ENCODE peak calls at places on chromosomes 16 and 17, in eight cellular contexts. M is WTC11, K is IMR-90, W is HFF-Myc, X is heart right ventricle, D is fibroblast of mammary gland, N is AG04450, Y is Peyer's patch. J is an unnamed sample.

GRCh38 chr16:90046971-90047713 is 27.9 kb upstream of the DBNDD1 start:
- DNase-seq in M (peak; percentile 29), K (peak; percentile 58), W (no peak), X (peak; percentile 41), D (peak; percentile 64), N (no peak), Y (no peak), J (no peak)

GRCh38 chr17:38867179-38867994 is 2.5 kb upstream of the LASP1 start:
- DNase-seq in M (peak; percentile 65), K (peak; percentile 68), W (no peak), X (peak; percentile 57), D (peak; percentile 78), N (no peak), Y (peak; percentile 52), J (peak; percentile 71)

GRCh38 chr16:56227936-56228335 is 36.6 kb downstream of the GNAO1 start:
- DNase-seq in M (no peak), K (no peak), W (no peak), X (no peak), D (no peak), N (no peak), Y (no peak), J (no peak)

GRCh38 chr17:10754109-10754508 is 24.3 kb upstream of the TMEM220 start:
- DNase-seq in M (peak; percentile 80), K (peak; percentile 11), W (no peak), X (no peak), D (peak; percentile 41), N (no peak), Y (no peak), J (peak; percentile 70)

GRCh38 chr17:51097708-51098446 is 22.8 kb downstream of the SPAG9 start:
- DNase-seq in M (no peak), K (no peak), W (no peak), X (no peak), D (no peak), N (no peak), Y (no peak), J (no peak)

GRCh38 chr17:82860606-82861392 is 21.0 kb upstream of the ZNF750 start:
- DNase-seq in M (no peak), K (no peak), W (no peak), X (no peak), D (no peak), N (no peak), Y (no peak), J (no peak)

GRCh38 chr16:10156111-10156510 is 26.1 kb downstream of the GRIN2A start:
- DNase-seq in M (no peak), K (no peak), W (no peak), X (no peak), D (no peak), N (no peak), Y (no peak), J (no peak)

GRCh38 chr16:20868890-20869289 is 31.3 kb downstream of the DCUN1D3 start:
- DNase-seq in M (no peak), K (peak; percentile 57), W (peak; percentile 37), X (peak; percentile 86), D (peak; percentile 77), N (no peak), Y (peak; percentile 31), J (peak; percentile 28)

GRCh38 chr17:38898812-38899348 is 26.5 kb upstream of the LASP1NB start:
- DNase-seq in M (no peak), K (no peak), W (no peak), X (no peak), D (peak; percentile 53), N (no peak), Y (peak; percentile 90), J (no peak)

GRCh38 chr16:86455609-86456008 is 54.7 kb upstream of the FOXF1 start:
- DNase-seq in M (no peak), K (no peak), W (no peak), X (no peak), D (no peak), N (no peak), Y (no peak), J (no peak)

GRCh38 chr17:7308625-7309433 is 1.4 kb downstream of the EIF5A start:
- DNase-seq in M (peak; percentile 71), K (peak; percentile 77), W (no peak), X (peak; percentile 86), D (peak; percentile 81), N (no peak), Y (peak; percentile 89), J (peak; percentile 69)

GRCh38 chr16:30958164-30959083 is 870 bp downstream of the SETD1A start:
- DNase-seq in M (peak; percentile 70), K (peak; percentile 43), W (no peak), X (peak; percentile 58), D (peak; percentile 42), N (no peak), Y (peak; percentile 31), J (peak; percentile 77)

GRCh38 chr16:77250395-77250794 is 51.2 kb downstream of the SYCE1L start:
- DNase-seq in M (no peak), K (no peak), W (no peak), X (no peak), D (peak; percentile 82), N (no peak), Y (no peak), J (no peak)

GRCh38 chr17:45006927-45007461 is 38.9 kb upstream of the C1QL1 start:
- DNase-seq in M (peak; percentile 43), K (no peak), W (no peak), X (no peak), D (no peak), N (no peak), Y (no peak), J (no peak)

GRCh38 chr16:51327001-51327400 is 175.9 kb upstream of the SALL1 start:
- DNase-seq in M (no peak), K (peak; percentile 68), W (peak; percentile 33), X (no peak), D (peak; percentile 93), N (peak; percentile 8), Y (no peak), J (no peak)

GRCh38 chr16:48561960-48562393 is 48.0 kb downstream of the N4BP1 start:
- DNase-seq in M (no peak), K (peak; percentile 31), W (no peak), X (no peak), D (peak; percentile 25), N (no peak), Y (no peak), J (no peak)

GRCh38 chr17:44559288-44560249 is 2.3 kb downstream of the FZD2 start:
- DNase-seq in M (no peak), K (no peak), W (no peak), X (no peak), D (no peak), N (no peak), Y (no peak), J (no peak)

GRCh38 chr16:19595043-19595767 is 39.7 kb downstream of the VPS35L start:
- DNase-seq in M (no peak), K (peak; percentile 83), W (peak; percentile 32), X (peak; percentile 24), D (peak; percentile 73), N (peak; percentile 43), Y (no peak), J (no peak)

GRCh38 chr17:20280832-20281231 is 186.5 kb downstream of the LGALS9B start:
- DNase-seq in M (no peak), K (no peak), W (no peak), X (no peak), D (no peak), N (no peak), Y (no peak), J (no peak)

GRCh38 chr17:35088647-35088910 is 25.1 kb upstream of the RFFL start:
- DNase-seq in M (no peak), K (no peak), W (no peak), X (no peak), D (no peak), N (no peak), Y (no peak), J (no peak)

GRCh38 chr17:35084987-35085386 is 21.5 kb upstream of the RFFL start:
- DNase-seq in M (no peak), K (peak; percentile 72), W (no peak), X (no peak), D (peak; percentile 82), N (no peak), Y (no peak), J (no peak)

GRCh38 chr17:35086164-35086563 is 22.7 kb upstream of the RFFL start:
- DNase-seq in M (no peak), K (no peak), W (no peak), X (no peak), D (no peak), N (no peak), Y (no peak), J (no peak)

GRCh38 chr17:35087731-35088646 is 24.5 kb upstream of the RFFL start:
- DNase-seq in M (peak; percentile 50), K (peak; percentile 42), W (no peak), X (peak; percentile 43), D (peak; percentile 44), N (no peak), Y (peak; percentile 43), J (peak; percentile 50)

GRCh38 chr17:35086931-35087573 is 23.5 kb upstream of the RFFL start:
- DNase-seq in M (no peak), K (no peak), W (no peak), X (no peak), D (no peak), N (no peak), Y (no peak), J (no peak)
- TF ChIP-seq CTCF in M (no peak), K (no peak), W (no peak), X (no peak), D (no peak), N (no peak), Y (no peak), J (no peak)

GRCh38 chr16:72008424-72009216 is at the start of gene DHODH:
- DNase-seq in M (peak; percentile 98), K (peak; percentile 96), W (peak; percentile 87), X (peak; percentile 98), D (peak; percentile 95), N (peak; percentile 93), Y (peak; percentile 96), J (peak; percentile 98)
- TF ChIP-seq CTCF in M (no peak), K (peak; percentile 4), W (no peak), X (no peak), D (no peak), N (no peak), Y (peak; percentile 4), J (no peak)

DNA sequence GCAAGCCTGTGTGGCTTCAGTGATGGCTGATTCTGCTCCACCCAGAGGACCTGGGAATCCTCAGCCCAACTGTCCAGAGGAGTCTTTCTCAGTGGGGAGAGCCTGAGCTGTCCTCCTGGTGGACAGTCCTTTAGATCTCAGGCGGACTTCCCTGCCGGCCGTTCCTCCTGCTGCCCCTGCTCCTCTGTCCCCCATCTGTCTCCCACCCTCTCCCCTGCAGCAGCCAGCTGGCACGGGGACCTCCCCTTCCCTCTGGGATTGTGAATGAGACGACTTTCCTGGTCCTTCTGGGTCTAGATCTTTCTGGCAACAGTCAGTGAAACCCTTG is 279.7 kb downstream of the SEC14L1 start:
- DNase-seq in M (no peak), K (no peak), W (no peak), X (no peak), D (no peak), N (no peak), Y (no peak), J (peak; percentile 56)
- TF ChIP-seq CTCF in M (no peak), K (peak; percentile 12), W (peak; percentile 5), X (no peak), D (no peak), N (peak; percentile 25), Y (no peak), J (no peak)

DNA sequence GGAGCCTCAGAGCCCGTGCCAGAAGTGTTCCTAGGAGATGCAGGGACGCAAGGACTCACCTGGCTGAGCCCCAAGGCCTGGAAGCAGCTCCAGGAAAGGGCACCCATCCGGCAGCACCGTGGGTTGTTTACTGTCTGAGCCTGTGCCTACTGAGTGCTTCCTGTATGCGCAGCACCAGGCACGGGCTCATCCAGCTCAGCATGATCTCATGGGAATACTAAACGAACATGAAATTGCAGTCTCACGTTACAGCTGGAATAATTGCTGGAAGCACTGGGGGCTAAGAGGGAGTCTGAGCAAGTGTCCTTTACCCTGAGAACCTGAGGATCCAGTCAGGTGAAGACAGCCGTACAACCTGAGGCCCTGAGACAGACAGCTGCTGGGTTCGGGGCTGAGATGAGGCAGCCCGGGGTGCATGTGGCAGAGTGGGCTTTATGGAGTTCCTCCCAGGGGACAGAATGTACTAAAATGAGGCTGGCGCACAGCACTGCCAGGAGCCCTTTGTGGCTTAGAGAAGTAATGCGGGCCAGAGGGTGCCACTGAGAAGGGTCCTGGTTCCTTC is 5.4 kb downstream of the CTRL start:
- DNase-seq in M (peak; percentile 40), K (peak; percentile 30), W (no peak), X (no peak), D (peak; percentile 65), N (no peak), Y (no peak), J (peak; percentile 44)
- TF ChIP-seq CTCF in M (peak; percentile 16), K (no peak), W (peak; percentile 2), X (no peak), D (no peak), N (peak; percentile 7), Y (no peak), J (peak; percentile 21)

J was measured in glutamatergic neuron.